ENCODE peak calls at places on chromosome 16, in ten cellular contexts. A is GM23338; O is CD8-positive, alpha-beta T cell; K is mammary epithelial cell; J is sigmoid colon; X is prostate gland; Y is upper lobe of right lung; M is tibial nerve; U is left ventricle myocardium inferior; W is cardiac muscle cell. S is an unnamed sample.
A peak's percentile ranks its signal among the peaks of the same experiment; 100 is the strongest.

GRCh38 chr16:46762583-46762982 is 14.4 kb upstream of the MYLK3 start:
- DNase-seq in O (no peak), A (no peak), J (no peak), Y (no peak), U (no peak), W (no peak), M (no peak), K (peak; percentile 40), X (peak; percentile 46), S (no peak)

GRCh38 chr16:11613381-11614303 is 26.9 kb upstream of the LITAF start:
- DNase-seq in A (no peak), K (peak; percentile 94), J (peak; percentile 81), W (no peak), Y (peak; percentile 84), M (peak; percentile 49), U (peak; percentile 62), X (no peak), O (no peak), S (no peak)

GRCh38 chr16:939941-940340 is 30.8 kb downstream of the LMF1 start:
- DNase-seq in J (no peak), W (no peak), U (no peak), A (no peak), O (no peak), M (no peak), K (no peak), Y (no peak), X (no peak), S (no peak)

GRCh38 chr16:77840623-77841274 is 52.4 kb downstream of the VAT1L start:
- DNase-seq in W (no peak), Y (no peak), O (no peak), J (no peak), M (no peak), U (no peak), K (peak; percentile 3), A (no peak), X (no peak), S (no peak)

GRCh38 chr16:80250376-80250775 is 290.4 kb upstream of the DYNLRB2 start:
- DNase-seq in A (no peak), Y (no peak), M (no peak), K (no peak), X (no peak), U (no peak), O (no peak), W (no peak), J (no peak), S (no peak)

GRCh38 chr16:54473201-54473993 is 186.8 kb upstream of the IRX3 start:
- DNase-seq in M (peak; percentile 34), Y (no peak), O (no peak), X (no peak), A (no peak), J (no peak), W (no peak), K (no peak), U (no peak), S (no peak)

GRCh38 chr16:50396770-50397525 is 28.2 kb upstream of the BRD7 start:
- DNase-seq in O (no peak), X (no peak), A (no peak), W (no peak), K (peak; percentile 99), Y (no peak), J (no peak), U (no peak), M (no peak), S (no peak)

GRCh38 chr16:28003923-28004322 is 59.6 kb downstream of the GSG1L start:
- DNase-seq in U (no peak), W (no peak), A (no peak), Y (no peak), O (no peak), X (no peak), J (no peak), K (no peak), M (no peak), S (no peak)

GRCh38 chr16:57104706-57105105 is 12.3 kb downstream of the CPNE2 start:
- DNase-seq in J (no peak), M (no peak), O (no peak), X (no peak), K (no peak), A (no peak), Y (no peak), W (no peak), U (no peak), S (no peak)
- H3K27ac ChIP-seq in J (no peak overlapping the region), M (no peak overlapping the region), O (no peak overlapping the region), X (no peak overlapping the region), K (no peak overlapping the region), A (no peak overlapping the region), Y (no peak overlapping the region), W (no peak overlapping the region), U (no peak overlapping the region), S (no peak overlapping the region)

GRCh38 chr16:67445441-67445912 is 14.6 kb downstream of the HSD11B2 start:
- DNase-seq in W (no peak), M (no peak), J (no peak), U (peak; percentile 74), X (no peak), K (no peak), Y (no peak), A (no peak), O (no peak), S (no peak)

GRCh38 chr16:67445913-67446907 is 15.3 kb downstream of the HSD11B2 start:
- DNase-seq in U (peak; percentile 63), J (no peak), W (peak; percentile 80), X (no peak), O (no peak), A (no peak), M (no peak), K (no peak), Y (no peak), S (no peak)

GRCh38 chr16:67447508-67448076 is 16.7 kb downstream of the HSD11B2 start:
- DNase-seq in X (no peak), U (peak; percentile 60), K (no peak), J (peak; percentile 79), M (no peak), W (peak; percentile 89), A (peak; percentile 61), O (peak; percentile 46), Y (no peak), S (no peak)

GRCh38 chr16:67448580-67448979 is 17.7 kb downstream of the HSD11B2 start:
- DNase-seq in M (no peak), A (no peak), Y (no peak), J (no peak), X (no peak), O (no peak), W (no peak), K (no peak), U (no peak), S (no peak)

GRCh38 chr16:67446968-67447507 is 16.1 kb downstream of the HSD11B2 start:
- DNase-seq in U (no peak), O (no peak), A (no peak), Y (no peak), W (no peak), J (no peak), K (no peak), M (no peak), X (no peak), S (no peak)
- H3K4me1 ChIP-seq in U (peaks cover 100% of the 10 kb centered on the region), O (no peaks in the 10 kb centered on the region), A (no peaks in the 10 kb centered on the region), Y (peaks cover 66% of the 10 kb centered on the region), W (peaks cover 21% of the 10 kb centered on the region), J (peaks cover 65% of the 10 kb centered on the region), K (no peaks in the 10 kb centered on the region), M (peaks cover 54% of the 10 kb centered on the region), X (peaks cover 43% of the 10 kb centered on the region), S (peaks cover 99% of the 10 kb centered on the region)

GRCh38 chr16:74677868-74678267 is 11.2 kb upstream of the RFWD3 start:
- DNase-seq in A (no peak), K (no peak), U (no peak), W (no peak), M (no peak), O (no peak), J (no peak), X (no peak), Y (no peak), S (no peak)
- TF ChIP-seq CTCF in A (no peak), K (no peak), U (no peak), W (no peak), M (no peak), O (no peak), J (no peak), X (no peak), Y (no peak), S (no peak)

GRCh38 chr16:81625544-81626152 is 153.4 kb upstream of the PLCG2 start:
- DNase-seq in A (no peak), W (no peak), M (no peak), Y (no peak), J (peak; percentile 86), X (peak; percentile 41), K (peak; percentile 91), O (no peak), U (peak; percentile 53), S (peak; percentile 41)
- H3K27ac ChIP-seq in A (no peak overlapping the region), W (no peak overlapping the region), M (no peak overlapping the region), Y (peak overlapping the region; percentile 45), J (peak overlapping the region; percentile 49), X (peak overlapping the region; percentile 32), K (peak overlapping the region; percentile 94), O (no peak overlapping the region), U (no peak overlapping the region), S (no peak overlapping the region)

DNA sequence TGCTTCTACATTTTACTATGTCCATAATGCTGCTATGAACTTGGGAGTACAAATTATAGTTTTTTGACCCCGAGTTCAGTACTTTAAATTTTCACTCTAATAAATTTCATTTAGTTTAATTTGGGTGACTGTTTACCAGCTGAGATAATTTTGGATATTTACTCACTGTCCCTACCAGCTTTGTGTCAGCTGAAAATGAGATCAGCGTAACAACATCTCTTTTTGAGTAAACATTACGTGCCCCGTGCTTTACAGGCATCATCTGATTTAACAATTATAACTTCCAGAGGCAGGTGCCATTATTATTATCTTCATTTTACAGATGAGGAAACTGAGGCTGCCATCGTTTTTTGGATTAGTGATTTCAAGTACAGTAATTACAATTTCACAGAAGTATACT is 15.0 kb downstream of the GFOD2 start:
- DNase-seq in Y (no peak), O (no peak), A (no peak), J (no peak), X (no peak), U (no peak), M (no peak), W (no peak), K (no peak), S (no peak)
- H3K4me1 ChIP-seq in Y (peaks cover 4% of the 10 kb centered on the region), O (peaks cover 11% of the 10 kb centered on the region), A (peaks cover 10% of the 10 kb centered on the region), J (no peaks in the 10 kb centered on the region), X (no peaks in the 10 kb centered on the region), U (peaks cover 12% of the 10 kb centered on the region), M (no peaks in the 10 kb centered on the region), W (no peaks in the 10 kb centered on the region), K (peaks cover 7% of the 10 kb centered on the region), S (peaks cover 54% of the 10 kb centered on the region)

GRCh38 chr16:56956756-56957155 is 5.0 kb upstream of the CETP start:
- DNase-seq in U (no peak), M (no peak), W (no peak), Y (no peak), X (no peak), O (no peak), K (no peak), A (peak; percentile 29), J (no peak), S (no peak)
- TF ChIP-seq CTCF in U (no peak), M (no peak), W (no peak), Y (no peak), X (no peak), O (no peak), K (no peak), A (peak; percentile 13), J (no peak), S (no peak)

GRCh38 chr16:48218473-48218872 is 25.6 kb upstream of the LONP2 start:
- DNase-seq in X (no peak), W (no peak), O (no peak), M (no peak), U (no peak), Y (no peak), A (no peak), J (no peak), K (no peak), S (no peak)
- H3K27ac ChIP-seq in X (no peak overlapping the region), W (no peak overlapping the region), O (no peak overlapping the region), M (no peak overlapping the region), U (no peak overlapping the region), Y (no peak overlapping the region), A (no peak overlapping the region), J (no peak overlapping the region), K (no peak overlapping the region), S (no peak overlapping the region)

GRCh38 chr16:51757124-51757470 is 606.0 kb upstream of the SALL1 start:
- DNase-seq in Y (no peak), U (no peak), A (no peak), M (no peak), O (no peak), J (no peak), K (no peak), W (no peak), X (no peak), S (no peak)
- H3K4me1 ChIP-seq in Y (no peaks in the 10 kb centered on the region), U (peaks cover 1% of the 10 kb centered on the region), A (peaks cover 56% of the 10 kb centered on the region), M (peaks cover 1% of the 10 kb centered on the region), O (no peaks in the 10 kb centered on the region), J (peaks cover 4% of the 10 kb centered on the region), K (no peaks in the 10 kb centered on the region), W (peaks cover 23% of the 10 kb centered on the region), X (peaks cover 9% of the 10 kb centered on the region), S (no peaks in the 10 kb centered on the region)